ENCODE peak calls at places on chromosomes 1 and 21, in five cellular contexts. L, S, D, U and W are unnamed samples.

GRCh38 chr1:67850611-67851075 is 17.4 kb upstream of the GNG12 start:
- DNase-seq in U (no peak), L (no peak), S (peak; percentile 64), D (no peak), W (peak; percentile 86)

GRCh38 chr1:167077868-167078210 is 12.3 kb downstream of the GPA33 start:
- DNase-seq in U (no peak), S (no peak), D (no peak), L (no peak), W (no peak)

GRCh38 chr1:58968360-58968952 is 184.6 kb upstream of the JUN start:
- DNase-seq in D (no peak), U (peak; percentile 29), L (no peak), S (no peak), W (peak; percentile 66)

GRCh38 chr1:53572061-53572801 is 113.0 kb downstream of the DMRTB1 start:
- DNase-seq in L (no peak), S (peak; percentile 36), U (peak; percentile 84), D (no peak), W (no peak)

GRCh38 chr1:43444151-43444826 is 9.4 kb downstream of the HYI start:
- DNase-seq in L (no peak), D (no peak), U (no peak), S (no peak), W (no peak)

GRCh38 chr1:183596500-183596899 is 6.2 kb upstream of the NCF2 start:
- DNase-seq in D (no peak), U (no peak), S (no peak), L (no peak), W (no peak)

GRCh38 chr1:3453891-3454810 is at the start of gene ARHGEF16:
- DNase-seq in U (peak; percentile 91), D (peak; percentile 93), S (no peak), L (peak; percentile 18), W (peak; percentile 91)

GRCh38 chr1:27603962-27604578 is at the start of gene AHDC1:
- DNase-seq in L (peak; percentile 93), U (peak; percentile 95), D (peak; percentile 98), S (no peak), W (peak; percentile 94)

GRCh38 chr1:119878171-119878570 is 18.1 kb downstream of the ADAM30 start:
- DNase-seq in U (no peak), D (no peak), L (no peak), S (no peak), W (no peak)

GRCh38 chr1:93722081-93723031 is 40.7 kb upstream of the BCAR3 start:
- DNase-seq in L (no peak), D (no peak), S (no peak), U (peak; percentile 50), W (no peak)

GRCh38 chr1:108830119-108831008 is 26.5 kb downstream of the AKNAD1 start:
- DNase-seq in D (peak; percentile 79), S (peak; percentile 69), L (no peak), U (peak; percentile 69), W (peak; percentile 37)

GRCh38 chr21:44709426-44710293 is 1.7 kb downstream of the TSPEAR start:
- DNase-seq in S (no peak), L (no peak), D (no peak), U (peak; percentile 28), W (no peak)

GRCh38 chr1:61152706-61153105 is 70.3 kb downstream of the NFIA start:
- DNase-seq in S (no peak), D (no peak), L (no peak), U (no peak), W (no peak)
- H3K9me3 ChIP-seq in S (no peaks in the 10 kb centered on the region), D (no peaks in the 10 kb centered on the region), L (no peaks in the 10 kb centered on the region), U (no peaks in the 10 kb centered on the region), W (no peaks in the 10 kb centered on the region)

GRCh38 chr1:177426533-177426932 is 255.8 kb downstream of the BRINP2 start:
- DNase-seq in U (no peak), D (no peak), S (no peak), L (no peak), W (no peak)

GRCh38 chr1:177431123-177431522 is 260.4 kb downstream of the BRINP2 start:
- DNase-seq in S (no peak), D (no peak), L (no peak), U (no peak), W (no peak)

GRCh38 chr1:177432897-177433296 is 262.1 kb downstream of the BRINP2 start:
- DNase-seq in L (no peak), U (peak; percentile 12), D (no peak), S (no peak), W (no peak)

GRCh38 chr1:177425241-177425640 is 254.5 kb downstream of the BRINP2 start:
- DNase-seq in S (no peak), L (no peak), U (no peak), D (no peak), W (no peak)

DNA sequence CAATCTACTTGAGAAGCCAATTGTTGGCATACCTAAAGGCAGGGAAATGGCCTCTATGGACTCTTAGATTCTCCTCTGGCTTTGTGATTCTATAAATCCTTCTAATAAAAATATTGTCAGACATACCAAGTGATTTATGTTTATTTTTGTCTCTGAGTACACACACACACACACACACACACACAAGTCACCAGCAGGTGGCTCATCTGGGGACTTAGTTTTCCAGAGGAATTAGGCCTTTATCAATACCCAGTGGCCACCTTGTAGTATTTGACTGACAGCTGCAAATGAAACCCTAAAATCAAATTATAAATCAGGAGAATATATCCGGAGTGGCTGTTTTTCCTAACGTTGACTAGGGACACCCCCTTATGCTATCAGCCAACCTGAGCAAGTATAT is 258.5 kb downstream of the BRINP2 start:
- DNase-seq in D (no peak), S (no peak), L (no peak), U (no peak), W (no peak)
- TF ChIP-seq CTCF in D (no peak), S (no peak), L (no peak), U (no peak), W (no peak)

GRCh38 chr1:187809547-187809946 is 980.8 kb downstream of the PLA2G4A start:
- DNase-seq in S (no peak), D (no peak), U (no peak), L (no peak), W (no peak)
- H3K9me3 ChIP-seq in S (no peaks in the 10 kb centered on the region), D (peaks cover 15% of the 10 kb centered on the region), U (no peaks in the 10 kb centered on the region), L (no peaks in the 10 kb centered on the region), W (peaks cover 12% of the 10 kb centered on the region)

DNA sequence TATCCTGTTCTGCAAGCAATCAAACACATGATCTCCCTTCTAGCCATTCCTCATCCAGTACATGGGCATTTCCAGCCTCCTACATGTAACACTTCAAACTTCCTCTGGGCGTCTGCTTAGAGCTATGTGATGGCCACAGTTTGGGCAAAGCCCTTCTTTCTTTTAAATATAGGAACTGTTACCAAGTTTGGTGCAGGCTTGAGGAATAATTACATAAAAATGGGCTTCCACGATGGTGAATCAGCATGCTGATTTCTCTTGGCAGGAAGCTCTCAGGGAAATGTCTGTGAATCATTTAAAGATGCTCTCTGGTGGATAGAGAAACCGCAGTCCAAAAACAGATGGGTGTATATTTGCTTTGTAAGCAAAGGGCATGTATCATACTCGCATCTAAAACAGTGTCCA is 176.9 kb upstream of the FMN2 start:
- DNase-seq in U (no peak), S (no peak), L (no peak), D (no peak), W (no peak)
- TF ChIP-seq CTCF in U (peak; percentile 47), S (no peak), L (no peak), D (no peak), W (no peak)